ENCODE peak calls at places on chromosomes 1 and 21, in four cellular contexts. H is HL-60, O is K562, S is GM12878. J is an unnamed sample.

GRCh38 chr1:38860464-38860816 is 868 bp upstream of the RRAGC start:
- DNase-seq in S (no peak), H (no peak), O (no peak), J (no peak)

GRCh38 chr1:230124187-230125128 is 57.4 kb downstream of the GALNT2 start:
- DNase-seq in S (no peak), O (no peak), H (no peak), J (no peak)

GRCh38 chr1:224203243-224204016 is 20.4 kb downstream of the DEGS1 start:
- DNase-seq in S (peak), O (no peak), H (no peak), J (no peak)

GRCh38 chr1:86119214-86119764 is 37.3 kb downstream of the COL24A1 start:
- DNase-seq in O (no peak), S (no peak), H (no peak), J (no peak)

GRCh38 chr21:17051054-17051453 is 461.8 kb upstream of the CXADR start:
- DNase-seq in S (no peak), O (no peak), H (no peak), J (no peak)

GRCh38 chr1:67134692-67135091 is at the start of gene C1orf141:
- DNase-seq in S (no peak), H (no peak), O (no peak), J (no peak)

GRCh38 chr1:202516434-202516877 is 168.0 kb downstream of the PPP1R12B start:
- DNase-seq in H (no peak), S (no peak), O (no peak), J (no peak)

GRCh38 chr21:34008618-34009017 is 64.8 kb upstream of the MRPS6 start:
- DNase-seq in S (no peak), O (no peak), H (no peak), J (no peak)

GRCh38 chr1:201184734-201185453 is 5.7 kb upstream of the IGFN1 start:
- DNase-seq in H (no peak), S (no peak), O (peak), J (no peak)

GRCh38 chr21:39452207-39452964 is 616 bp downstream of the SH3BGR start:
- DNase-seq in O (no peak), S (no peak), H (no peak), J (no peak)

GRCh38 chr21:31235671-31236450 is 108.2 kb downstream of the TIAM1 start:
- DNase-seq in H (no peak), S (no peak), O (no peak), J (no peak)

GRCh38 chr1:209344146-209344545 is 239.4 kb upstream of the CAMK1G start:
- DNase-seq in S (no peak), H (no peak), O (no peak), J (no peak)

GRCh38 chr1:91501527-91501859 is 842 bp downstream of the CDC7 start:
- DNase-seq in S (no peak), H (no peak), O (peak), J (no peak)

GRCh38 chr1:104987210-104987609 is 1237.5 kb downstream of the AMY1C start:
- DNase-seq in H (no peak), S (peak), O (no peak), J (no peak)

GRCh38 chr1:161958425-161958824 is 65.2 kb downstream of the OLFML2B start:
- DNase-seq in S (no peak), O (no peak), H (no peak), J (no peak)

GRCh38 chr1:21539933-21540332 is 30.7 kb downstream of the ALPL start:
- DNase-seq in H (no peak), S (no peak), O (peak), J (no peak)

GRCh38 chr21:33390479-33390878 is 12.7 kb upstream of the IFNGR2 start:
- DNase-seq in S (no peak), H (no peak), O (no peak), J (no peak)

GRCh38 chr1:39509360-39510009 is 18.0 kb downstream of the BMP8A start:
- DNase-seq in H (no peak), O (no peak), S (peak), J (peak)

GRCh38 chr1:201447911-201448871 is 20.8 kb downstream of the PHLDA3 start:
- DNase-seq in H (no peak), O (peak), S (no peak), J (peak)

GRCh38 chr21:34884346-34884929 is 164.7 kb downstream of the RUNX1 start:
- DNase-seq in O (no peak), S (no peak), H (no peak), J (no peak)

GRCh38 chr1:164605254-164606091 is 46.5 kb downstream of the PBX1 start:
- DNase-seq in O (no peak), S (no peak), H (no peak), J (no peak)

GRCh38 chr1:226655251-226656163 is 83.6 kb downstream of the ITPKB start:
- DNase-seq in H (no peak), O (no peak), S (no peak), J (no peak)

GRCh38 chr1:204190212-204191211 is 5.8 kb downstream of the KISS1 start:
- DNase-seq in S (no peak), H (peak), O (no peak), J (no peak)

GRCh38 chr1:88079036-88079435 is 605.0 kb upstream of the PKN2 start:
- DNase-seq in S (no peak), O (no peak), H (no peak), J (no peak)

GRCh38 chr1:65264197-65264929 is 45.0 kb upstream of the DNAJC6 start:
- DNase-seq in O (no peak), S (no peak), H (no peak), J (no peak)

GRCh38 chr21:42062543-42063022 is 8.5 kb upstream of the UMODL1 start:
- DNase-seq in H (no peak), O (no peak), S (peak), J (peak)

GRCh38 chr1:71074681-71075080 is 6.2 kb downstream of the ZRANB2 start:
- DNase-seq in S (no peak), H (no peak), O (no peak), J (no peak)

GRCh38 chr1:12745992-12746323 is at the start of gene CFAP107:
- DNase-seq in H (no peak), S (no peak), O (no peak), J (no peak)

GRCh38 chr1:205191127-205191577 is 20.4 kb downstream of the DSTYK start:
- DNase-seq in S (no peak), O (no peak), H (no peak), J (no peak)

GRCh38 chr1:43366601-43367025 is 1.2 kb downstream of the ELOVL1 start:
- DNase-seq in O (no peak), S (no peak), H (no peak), J (no peak)

GRCh38 chr1:85374160-85374559 is 90.8 kb downstream of the DDAH1 start:
- DNase-seq in H (no peak), O (no peak), S (no peak), J (no peak)

GRCh38 chr1:159594581-159594980 is 7.0 kb downstream of the APCS start:
- DNase-seq in H (no peak), O (no peak), S (no peak), J (no peak)

GRCh38 chr1:6205849-6206845 is at the start of gene RNF207:
- DNase-seq in O (peak), H (no peak), S (no peak), J (peak)

GRCh38 chr1:112743174-112744018 is 28.3 kb upstream of the PPM1J start:
- DNase-seq in H (no peak), O (no peak), S (no peak), J (no peak)

GRCh38 chr1:160774886-160775719 is 20.9 kb upstream of the LY9 start:
- DNase-seq in O (no peak), S (no peak), H (no peak), J (no peak)

GRCh38 chr1:44707112-44707881 is 23.7 kb downstream of the RNU5D-1 start:
- DNase-seq in H (no peak), O (no peak), S (no peak), J (no peak)

GRCh38 chr1:19484793-19485361 is 462 bp downstream of the CAPZB start:
- DNase-seq in O (peak), S (no peak), H (no peak), J (peak)
- TF ChIP-seq SPI1 in O (no peak), S (no peak), H (no peak), J (no peak)

GRCh38 chr1:220371324-220371723 is 99.1 kb upstream of the RAB3GAP2 start:
- DNase-seq in H (no peak), O (peak), S (no peak), J (no peak)

GRCh38 chr1:220369511-220369910 is 97.3 kb upstream of the RAB3GAP2 start:
- DNase-seq in O (no peak), S (no peak), H (no peak), J (no peak)

GRCh38 chr1:220368352-220369265 is 96.4 kb upstream of the RAB3GAP2 start:
- DNase-seq in S (no peak), O (no peak), H (no peak), J (no peak)

GRCh38 chr1:220372451-220372850 is 100.2 kb upstream of the RAB3GAP2 start:
- DNase-seq in S (no peak), O (no peak), H (no peak), J (no peak)

DNA sequence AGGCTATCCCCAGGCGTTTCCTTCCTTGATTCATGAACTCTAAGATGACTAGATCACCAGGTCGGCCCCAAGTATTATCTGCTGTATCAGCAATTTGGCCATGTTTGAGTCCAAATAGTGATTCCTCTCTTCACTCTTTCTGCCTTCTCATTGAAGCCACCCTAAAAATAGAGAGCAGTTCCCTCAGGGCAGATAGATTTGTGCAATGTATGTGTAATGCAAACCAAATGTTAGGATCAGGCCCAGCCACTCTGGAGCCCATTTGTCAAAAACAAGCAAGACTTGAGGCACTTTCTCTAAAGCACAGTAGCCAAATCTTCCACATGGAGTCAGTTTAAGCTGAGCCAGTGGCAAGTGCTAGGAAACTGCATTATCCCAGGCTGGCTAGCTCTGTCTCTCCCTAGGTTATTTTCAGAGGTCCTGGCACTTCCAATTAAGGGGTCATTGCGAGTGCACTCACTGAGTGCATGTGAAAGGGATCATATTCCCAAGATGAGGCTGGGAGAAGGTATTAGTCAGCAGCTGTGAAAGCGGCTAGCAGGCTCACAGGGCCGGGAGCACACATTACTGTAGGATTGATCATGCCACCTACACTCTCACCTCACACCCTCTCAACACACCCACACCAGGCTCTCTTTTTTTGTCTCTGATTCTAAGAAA is 97.9 kb upstream of the RAB3GAP2 start:
- DNase-seq in S (no peak), O (no peak), H (no peak), J (no peak)
- TF ChIP-seq SPI1 in S (no peak), O (no peak), H (no peak), J (no peak)

DNA sequence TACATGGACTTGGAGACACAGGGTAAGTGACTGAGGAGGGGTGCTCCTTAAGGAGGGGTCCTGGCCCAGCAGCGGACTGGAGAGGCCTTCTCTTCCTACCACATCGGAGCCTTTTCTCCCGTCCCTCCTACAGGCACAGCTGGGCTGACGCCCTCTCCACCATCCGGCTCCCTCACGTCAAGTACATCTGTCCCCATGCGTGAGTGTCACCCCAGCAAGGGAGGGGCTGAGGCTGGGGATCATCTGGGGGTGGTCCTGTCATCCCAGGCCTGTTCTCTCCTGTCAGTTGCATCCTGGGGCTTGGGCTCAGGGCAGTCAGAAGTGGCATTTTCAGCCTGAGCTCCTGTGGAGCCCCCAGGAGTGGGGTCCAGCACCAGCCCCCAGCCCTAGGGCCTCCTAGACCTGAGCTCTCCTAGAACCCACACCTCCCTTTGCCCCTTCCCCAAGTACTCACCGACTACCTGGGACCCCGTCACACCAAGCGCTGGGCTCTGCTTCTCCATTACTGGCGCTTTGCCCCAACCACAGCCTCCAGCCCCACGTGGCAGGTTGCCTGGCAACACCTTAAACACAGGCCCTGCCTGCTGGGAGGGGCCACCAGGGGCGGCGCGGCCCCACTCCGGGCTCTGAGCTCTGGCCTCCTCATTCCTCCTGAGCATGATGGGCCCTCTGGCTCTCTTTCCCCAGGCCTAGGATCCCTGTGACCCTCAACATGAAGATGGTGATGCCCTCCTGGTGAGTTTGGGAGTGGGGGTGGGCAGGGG is 2.3 kb downstream of the LYPLA2 start:
- DNase-seq in S (no peak), O (peak), H (no peak), J (peak)
- TF ChIP-seq SPI1 in S (no peak), O (no peak), H (no peak), J (no peak)

DNA sequence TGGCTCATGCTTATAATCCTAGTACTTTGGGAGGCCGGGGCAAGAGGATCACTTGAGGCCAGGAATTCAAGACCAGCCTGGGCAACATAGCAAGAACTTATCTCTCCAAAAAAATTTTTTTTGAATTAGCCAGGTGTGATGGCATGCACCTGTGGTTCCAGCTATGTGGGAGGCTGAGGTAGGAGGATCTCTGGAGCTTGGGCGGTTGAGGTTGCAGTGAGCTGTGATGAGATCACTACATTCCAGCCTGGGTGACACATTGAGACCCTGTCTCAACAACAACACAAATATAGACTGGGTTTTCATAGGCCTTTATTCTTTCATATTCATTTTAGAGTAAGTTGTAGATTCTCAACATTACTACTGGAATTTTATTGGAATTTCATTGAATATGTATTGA is 12.8 kb downstream of the MED18 start:
- DNase-seq in S (no peak), H (no peak), O (no peak), J (no peak)
- TF ChIP-seq SPI1 in S (no peak), H (no peak), O (no peak), J (no peak)

DNA sequence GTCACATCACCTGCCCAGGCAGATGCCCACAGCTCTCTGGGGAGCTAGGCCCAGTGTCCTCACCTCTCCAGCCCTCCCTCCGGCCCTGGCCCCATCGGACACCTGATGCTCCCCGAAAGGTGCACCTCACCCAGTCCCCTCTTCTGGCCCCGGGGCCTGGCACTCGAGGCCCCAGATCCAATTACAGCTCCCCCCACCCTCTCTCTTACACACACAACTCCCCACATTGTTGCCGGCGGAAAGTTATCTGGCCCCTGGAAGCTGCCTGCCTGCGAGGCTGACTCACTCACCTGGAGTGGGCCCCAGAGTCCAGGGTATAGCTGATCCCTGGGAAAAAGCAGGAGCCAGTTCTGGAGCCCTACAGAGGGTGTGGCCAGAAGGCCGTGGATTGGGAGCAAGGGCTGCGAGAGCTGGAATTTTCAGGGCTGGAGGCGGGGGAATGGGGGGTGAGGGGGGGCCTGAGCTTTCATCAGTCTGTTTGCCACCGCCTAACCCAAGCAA is 1.1 kb downstream of the FBXO2 start:
- DNase-seq in S (no peak), H (no peak), O (peak), J (no peak)
- TF ChIP-seq SPI1 in S (no peak), H (no peak), O (no peak), J (no peak)

DNA sequence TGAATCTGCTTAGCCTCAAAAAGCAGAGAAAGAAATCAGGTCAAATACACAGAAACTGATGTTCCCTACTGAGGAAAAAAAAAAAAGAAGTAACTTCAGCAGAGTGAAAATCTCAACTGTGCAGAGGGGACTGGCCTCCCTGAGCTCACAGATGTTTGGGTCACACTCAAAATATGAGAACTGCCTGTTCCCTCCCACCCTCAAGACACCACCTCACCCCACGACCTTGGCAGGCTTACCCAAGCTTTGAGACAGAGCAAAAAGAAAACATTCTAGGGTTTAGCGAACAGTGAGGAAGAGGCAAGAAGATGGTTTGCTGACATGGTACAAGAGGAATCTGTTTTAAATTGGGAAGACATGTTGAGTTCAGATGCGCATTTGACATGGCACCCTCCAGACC is 48.8 kb downstream of the NID1 start:
- DNase-seq in O (no peak), H (no peak), S (no peak), J (no peak)
- TF ChIP-seq SPI1 in O (no peak), H (no peak), S (no peak), J (no peak)